ENCODE peak calls at places on chromosomes 6 and 20, in four cellular contexts. X is transverse colon, G is GM23248, J is heart right ventricle. D is an unnamed sample.
A peak's percentile ranks its signal among the peaks of the same experiment; 100 is the strongest.

GRCh38 chr6:127515234-127515793 is 3.8 kb downstream of the MTCL3 start:
- DNase-seq in G (peak; percentile 66), J (no peak), X (no peak), D (peak; percentile 13)

GRCh38 chr6:138494312-138494711 is 5.0 kb downstream of the NHSL1 start:
- DNase-seq in X (no peak), G (no peak), J (no peak), D (no peak)

GRCh38 chr6:149318581-149319286 is 1.2 kb downstream of the TAB2 start:
- DNase-seq in G (peak; percentile 44), J (no peak), X (peak; percentile 24), D (no peak)

GRCh38 chr20:1299522-1299921 is 29.4 kb downstream of the SDCBP2 start:
- DNase-seq in X (no peak), J (no peak), G (no peak), D (no peak)

GRCh38 chr6:157787080-157787479 is 36.0 kb upstream of the SNX9 start:
- DNase-seq in G (peak; percentile 25), X (peak; percentile 64), J (no peak), D (no peak)

GRCh38 chr6:85192596-85192995 is 257.3 kb upstream of the NT5E start:
- DNase-seq in J (no peak), X (no peak), G (no peak), D (no peak)

GRCh38 chr6:137013738-137014602 is 30.8 kb downstream of the IL20RA start:
- DNase-seq in G (peak; percentile 72), J (no peak), X (no peak), D (no peak)

GRCh38 chr6:37630281-37630799 is 67.3 kb downstream of the MDGA1 start:
- DNase-seq in X (no peak), G (peak; percentile 99), J (no peak), D (no peak)

DNA sequence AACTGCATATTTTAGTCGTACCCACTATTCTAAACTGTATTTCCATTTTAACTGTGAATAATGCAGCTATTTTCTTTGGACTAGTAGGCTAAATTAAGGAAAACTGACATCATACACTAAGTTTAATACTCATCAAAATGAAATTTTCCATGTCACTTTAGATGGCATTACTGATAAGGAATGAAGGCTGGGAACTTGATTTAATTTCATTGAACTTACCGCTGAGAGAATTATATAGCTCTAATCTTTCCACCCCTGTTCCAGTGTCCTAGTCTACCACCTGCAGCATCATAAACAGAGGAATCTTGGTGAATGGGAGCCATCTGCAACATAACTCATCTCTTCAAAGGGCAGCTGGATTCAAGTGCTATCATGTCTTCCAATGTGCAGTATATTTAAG is 1395.3 kb downstream of the EPHA7 start:
- DNase-seq in X (no peak), G (no peak), J (no peak), D (no peak)
- H3K4me1 ChIP-seq in X (no peaks in the 10 kb centered on the region), G (no peaks in the 10 kb centered on the region), J (no peaks in the 10 kb centered on the region), D (no peaks in the 10 kb centered on the region)

GRCh38 chr6:9248125-9248524 is 812.8 kb upstream of the SLC35B3 start:
- DNase-seq in X (no peak), J (no peak), G (peak; percentile 24), D (no peak)

GRCh38 chr6:9252784-9253183 is 817.4 kb upstream of the SLC35B3 start:
- DNase-seq in G (no peak), X (no peak), J (no peak), D (no peak)

GRCh38 chr6:9254251-9254650 is 818.9 kb upstream of the SLC35B3 start:
- DNase-seq in G (no peak), X (no peak), J (no peak), D (no peak)

GRCh38 chr6:9250852-9251251 is 815.5 kb upstream of the SLC35B3 start:
- DNase-seq in G (peak; percentile 41), J (peak; percentile 11), X (peak; percentile 12), D (no peak)
- H3K27ac ChIP-seq in G (no peak overlapping the region), J (no peak overlapping the region), X (no peak overlapping the region), D (no peak overlapping the region)

GRCh38 chr20:17226410-17227198 is at the start of gene PCSK2:
- DNase-seq in G (peak; percentile 67), X (peak; percentile 12), J (peak; percentile 15), D (no peak)
- H3K4me3 ChIP-seq in G (peak within 1 kb of the TSS; percentile 57), X (peak within 1 kb of the TSS; percentile 20), J (peak within 1 kb of the TSS; percentile 26), D (no peak within 1 kb of the TSS)

DNA sequence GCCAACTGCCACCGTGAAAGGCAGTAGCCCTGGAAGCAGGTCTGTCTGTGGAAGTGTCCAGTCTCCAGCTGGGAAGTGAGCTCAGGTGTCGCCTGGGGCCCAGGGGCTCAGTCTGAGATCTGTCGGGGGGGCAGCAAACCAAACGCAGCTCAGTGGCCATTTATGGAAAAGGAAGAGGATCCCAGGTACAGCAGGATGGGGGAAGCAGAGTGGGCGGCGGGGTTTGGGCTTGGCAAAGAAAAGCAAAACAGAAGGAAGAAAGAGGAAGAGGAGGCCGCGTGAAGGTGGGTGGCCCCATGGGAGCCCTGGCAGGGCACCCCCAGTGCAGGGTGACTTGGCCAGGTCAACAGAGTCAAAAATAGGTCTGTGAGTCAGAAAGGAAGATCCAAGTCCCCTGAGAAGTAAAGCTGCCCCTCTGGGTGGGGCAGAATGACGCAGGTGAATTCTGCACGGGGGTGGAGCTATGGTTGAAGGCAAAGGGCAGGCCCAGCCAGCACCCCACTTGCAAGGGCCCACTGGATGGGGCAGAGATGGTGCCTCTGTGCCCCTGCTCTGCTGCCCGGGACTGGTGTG is 5.3 kb downstream of the PXDC1 start:
- DNase-seq in J (no peak), X (peak; percentile 16), G (no peak), D (no peak)
- H3K4me1 ChIP-seq in J (peaks cover 93% of the 10 kb centered on the region), X (peaks cover 76% of the 10 kb centered on the region), G (peaks cover 68% of the 10 kb centered on the region), D (no peaks in the 10 kb centered on the region)

GRCh38 chr6:142155091-142155490 is 8.0 kb downstream of the VTA1 start:
- DNase-seq in X (no peak), J (no peak), G (peak; percentile 26), D (no peak)
- H3K27ac ChIP-seq in X (no peak overlapping the region), J (no peak overlapping the region), G (no peak overlapping the region), D (no peak overlapping the region)

DNA sequence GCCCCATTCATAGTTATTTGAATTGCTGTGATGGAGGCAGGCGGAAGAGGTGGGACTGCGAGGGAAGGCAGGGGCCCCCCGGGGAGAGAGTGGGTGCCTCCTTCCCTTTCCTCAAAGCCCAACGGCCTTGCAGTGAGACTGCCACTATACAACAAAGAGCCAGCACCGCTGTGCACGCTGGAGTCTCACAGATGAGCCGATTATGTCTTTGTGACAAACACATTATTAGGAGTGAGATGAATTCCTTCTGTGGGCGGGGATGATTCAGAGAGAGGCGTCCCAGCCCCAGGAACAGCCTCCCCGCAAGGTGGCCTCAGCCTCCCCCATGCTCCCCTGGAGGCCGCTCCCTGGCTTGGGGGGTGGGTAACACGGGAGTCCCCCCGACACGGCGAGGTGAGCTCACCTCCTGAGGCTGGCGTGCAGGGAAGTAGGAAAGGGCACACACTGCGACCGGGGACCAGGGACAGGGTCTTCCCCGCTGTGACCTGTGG is 26.7 kb downstream of the NTSR1 start:
- DNase-seq in G (peak; percentile 65), J (no peak), X (peak; percentile 5), D (no peak)
- H3K4me3 ChIP-seq in G (no peak overlapping the region), J (no peak overlapping the region), X (no peak overlapping the region), D (no peak overlapping the region)

DNA sequence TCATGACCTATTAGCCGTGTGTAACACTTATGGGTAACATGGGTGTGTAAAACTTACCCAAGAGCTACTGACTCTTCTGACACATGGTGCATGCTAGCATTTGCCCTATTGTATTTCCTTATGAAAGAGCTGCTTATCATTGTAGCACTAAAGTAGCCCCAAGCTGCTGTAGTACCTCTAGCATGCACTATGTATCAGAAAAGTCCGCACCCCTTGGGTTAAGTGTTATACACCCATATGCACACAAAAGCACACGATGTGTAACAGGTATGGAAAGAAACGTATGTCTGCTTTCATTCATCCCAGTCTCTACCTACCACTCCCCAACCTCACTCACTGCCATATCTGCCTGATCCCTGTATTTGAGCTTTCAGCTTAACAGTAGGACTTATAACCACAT is 85.3 kb downstream of the ZMYND8 start:
- DNase-seq in G (no peak), X (no peak), J (no peak), D (no peak)
- H3K4me1 ChIP-seq in G (peaks cover 49% of the 10 kb centered on the region), X (peaks cover 29% of the 10 kb centered on the region), J (peaks cover 40% of the 10 kb centered on the region), D (no peaks in the 10 kb centered on the region)

GRCh38 chr6:28217890-28218289 is 7.2 kb upstream of the ZSCAN9 start:
- DNase-seq in J (no peak), G (no peak), X (no peak), D (no peak)

GRCh38 chr6:28215425-28215824 is 9.7 kb upstream of the ZSCAN9 start:
- DNase-seq in G (peak; percentile 29), X (peak; percentile 56), J (no peak), D (no peak)

GRCh38 chr6:28213213-28213523 is 11.9 kb upstream of the ZSCAN9 start:
- DNase-seq in G (no peak), J (no peak), X (no peak), D (no peak)

GRCh38 chr6:28220164-28221133 is 4.6 kb upstream of the ZSCAN9 start:
- DNase-seq in J (no peak), G (no peak), X (no peak), D (no peak)

GRCh38 chr6:28218312-28219248 is 6.5 kb upstream of the ZSCAN9 start:
- DNase-seq in G (peak; percentile 66), J (peak; percentile 85), X (peak; percentile 78), D (no peak)
- H3K27ac ChIP-seq in G (no peak overlapping the region), J (peak overlapping the region; percentile 80), X (peak overlapping the region; percentile 74), D (no peak overlapping the region)

GRCh38 chr20:54257090-54257816 is 49.4 kb downstream of the PFDN4 start:
- DNase-seq in X (no peak), J (no peak), G (peak; percentile 84), D (no peak)
- H3K4me3 ChIP-seq in X (no peak overlapping the region), J (no peak overlapping the region), G (no peak overlapping the region), D (no peak overlapping the region)

DNA sequence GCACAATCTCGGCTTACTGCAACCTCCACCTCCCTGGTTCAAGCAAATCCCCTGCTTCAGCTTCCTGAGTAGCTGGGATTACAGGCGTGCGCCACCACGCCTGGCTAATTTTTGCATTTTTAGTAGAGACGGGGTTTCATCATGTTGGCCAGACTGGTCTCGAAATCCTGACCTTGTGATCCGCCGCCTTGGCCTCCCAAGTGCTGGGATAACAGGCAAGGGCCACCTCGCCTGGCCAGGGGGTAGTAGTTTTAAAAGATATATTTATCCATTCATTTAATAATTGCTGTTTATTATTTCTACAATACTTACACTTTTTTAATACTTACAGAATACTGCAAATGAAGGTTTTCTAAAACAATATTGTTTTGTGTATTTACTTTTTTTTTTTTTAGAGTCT is 15.5 kb upstream of the DDX27 start:
- DNase-seq in G (no peak), J (no peak), X (no peak), D (no peak)
- H3K4me1 ChIP-seq in G (no peaks in the 10 kb centered on the region), J (no peaks in the 10 kb centered on the region), X (no peaks in the 10 kb centered on the region), D (no peaks in the 10 kb centered on the region)

D was measured in naive thymus-derived CD4-positive, alpha-beta T cell.